ENCODE peak calls at places on chromosome 17, in seven cellular contexts. X is heart left ventricle, P is A549, C is vagina, T is Peyer's patch, Y is NB4, F is spleen. O is an unnamed sample.
A peak's percentile ranks its signal among the peaks of the same experiment; 100 is the strongest.

GRCh38 chr17:44086364-44087311 is 16.1 kb downstream of the G6PC3 start:
- DNase-seq in X (peak; percentile 66), P (peak; percentile 87), C (no peak), T (no peak), Y (peak; percentile 94), F (no peak), O (no peak)

GRCh38 chr17:76727745-76728456 is 1.3 kb downstream of the METTL23 start:
- DNase-seq in X (no peak), P (no peak), C (no peak), T (peak; percentile 54), Y (peak; percentile 45), F (no peak), O (no peak)

GRCh38 chr17:57455063-57455914 is 199.0 kb downstream of the MSI2 start:
- DNase-seq in X (no peak), P (no peak), C (no peak), T (no peak), Y (peak; percentile 98), F (no peak), O (no peak)

GRCh38 chr17:71632328-71632727 is 488.5 kb upstream of the SOX9 start:
- DNase-seq in X (no peak), P (peak; percentile 26), C (no peak), T (no peak), Y (no peak), F (no peak), O (no peak)

GRCh38 chr17:40070895-40071719 is 8.3 kb downstream of the THRA start:
- DNase-seq in X (peak; percentile 82), P (peak; percentile 84), C (no peak), T (peak; percentile 88), Y (peak; percentile 15), F (peak; percentile 87), O (no peak)

GRCh38 chr17:9887521-9887920 is 17.6 kb downstream of the RCVRN start:
- DNase-seq in X (no peak), P (peak; percentile 71), C (no peak), T (no peak), Y (no peak), F (no peak), O (no peak)

GRCh38 chr17:33049781-33050414 is 58.3 kb downstream of the SPACA3 start:
- DNase-seq in X (no peak), P (peak; percentile 59), C (peak; percentile 81), T (peak; percentile 56), Y (peak; percentile 46), F (no peak), O (no peak)

GRCh38 chr17:68379692-68380677 is 77.3 kb downstream of the WIPI1 start:
- DNase-seq in X (no peak), P (no peak), C (no peak), T (no peak), Y (no peak), F (no peak), O (no peak)

GRCh38 chr17:83100853-83101391 is 21.5 kb downstream of the METRNL start:
- DNase-seq in X (no peak), P (no peak), C (no peak), T (peak; percentile 58), Y (no peak), F (no peak), O (no peak)
- H3K4me3 ChIP-seq in X (no peak overlapping the region), P (no peak overlapping the region), C (no peak overlapping the region), T (no peak overlapping the region), Y (no peak overlapping the region), F (peak overlapping the region; percentile 23), O (no peak overlapping the region)

GRCh38 chr17:80891096-80892018 is 100.3 kb upstream of the CHMP6 start:
- DNase-seq in X (no peak), P (peak; percentile 64), C (no peak), T (no peak), Y (peak; percentile 88), F (peak; percentile 82), O (no peak)
- TF ChIP-seq POLR2A in X (no peak), P (no peak), C (no peak), T (no peak), Y (no peak), F (no peak), O (no peak)

DNA sequence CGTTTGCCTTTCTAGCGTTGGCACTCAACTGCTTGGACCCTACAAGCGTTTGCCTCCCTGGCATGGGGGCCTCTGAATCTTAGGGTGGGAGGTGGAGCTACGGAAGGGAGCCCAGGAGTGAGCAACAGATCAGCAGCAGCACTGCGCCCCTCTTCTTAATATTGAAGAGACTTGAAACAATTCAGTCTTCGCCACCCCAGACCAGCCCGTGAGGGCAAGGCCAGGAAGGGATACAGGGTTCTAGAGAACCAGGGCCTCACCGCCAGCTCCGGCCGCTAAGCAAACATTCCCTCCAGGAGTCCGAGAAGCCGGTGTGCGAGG is 1.5 kb upstream of the GPRC5C start:
- DNase-seq in X (no peak), P (peak; percentile 43), C (no peak), T (peak; percentile 74), Y (no peak), F (no peak), O (no peak)
- H3K4me3 ChIP-seq in X (peak overlapping the region; percentile 67), P (peak overlapping the region; percentile 78), C (peak overlapping the region; percentile 61), T (peak overlapping the region; percentile 91), Y (no peak overlapping the region), F (peak overlapping the region; percentile 77), O (peak overlapping the region; percentile 81)

DNA sequence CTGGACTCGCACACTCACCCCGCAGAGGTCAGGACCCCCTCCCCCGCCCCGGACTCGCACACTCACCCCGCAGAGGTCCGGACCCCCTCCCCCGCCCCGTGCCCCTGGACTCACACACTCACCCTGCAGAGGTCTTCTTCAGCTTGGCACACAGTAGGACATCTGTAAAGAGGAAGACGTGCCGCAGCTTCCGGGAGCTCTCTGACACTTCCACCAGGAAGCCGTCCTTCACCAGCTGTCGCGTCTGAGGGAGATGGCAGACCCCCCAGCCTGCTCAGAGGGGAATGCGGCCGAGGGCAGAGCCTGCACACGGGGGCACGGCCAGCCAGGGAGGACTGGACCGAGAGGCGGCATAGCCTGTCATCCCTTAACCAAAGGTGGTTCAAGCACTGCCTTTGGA is 72.9 kb downstream of the TIMM22 start:
- DNase-seq in X (no peak), P (no peak), C (no peak), T (no peak), Y (no peak), F (no peak), O (no peak)
- TF ChIP-seq POLR2A in X (no peak), P (no peak), C (no peak), T (no peak), Y (no peak), F (no peak), O (no peak)

GRCh38 chr17:512311-512710 is 159.7 kb upstream of the RPH3AL start:
- DNase-seq in X (no peak), P (no peak), C (no peak), T (no peak), Y (no peak), F (peak; percentile 59), O (no peak)

GRCh38 chr17:511001-511690 is 158.5 kb upstream of the RPH3AL start:
- DNase-seq in X (no peak), P (no peak), C (no peak), T (no peak), Y (no peak), F (peak; percentile 17), O (no peak)

GRCh38 chr17:510223-510917 is 157.8 kb upstream of the RPH3AL start:
- DNase-seq in X (no peak), P (no peak), C (no peak), T (no peak), Y (no peak), F (peak; percentile 22), O (no peak)

GRCh38 chr17:512926-513325 is 160.3 kb upstream of the RPH3AL start:
- DNase-seq in X (no peak), P (no peak), C (no peak), T (no peak), Y (no peak), F (peak; percentile 66), O (no peak)

GRCh38 chr17:511833-512251 is 159.2 kb upstream of the RPH3AL start:
- DNase-seq in X (no peak), P (no peak), C (no peak), T (no peak), Y (no peak), F (peak; percentile 37), O (no peak)
- H3K4me3 ChIP-seq in X (no peak overlapping the region), P (no peak overlapping the region), C (no peak overlapping the region), T (no peak overlapping the region), Y (no peak overlapping the region), F (no peak overlapping the region), O (no peak overlapping the region)